ENCODE peak calls at places on chromosomes 4 and X, in six cellular contexts. Y, G, O, D, I and B are unnamed samples.

GRCh38 chr4:83658806-83659205 is 122.9 kb downstream of the GPAT3 start:
- DNase-seq in G (no peak), O (no peak), I (no peak), D (no peak), Y (no peak), B (no peak)

GRCh38 chrX:41009816-41010187 is 75.4 kb upstream of the USP9X start:
- DNase-seq in I (no peak), O (no peak), G (no peak), D (no peak), Y (no peak), B (no peak)

GRCh38 chr4:29423836-29424721 is 1296.1 kb upstream of the PCDH7 start:
- DNase-seq in G (no peak), O (no peak), I (no peak), Y (no peak), D (no peak), B (no peak)

GRCh38 chr4:73007526-73008100 is 61.9 kb downstream of the COX18 start:
- DNase-seq in O (no peak), D (no peak), Y (no peak), I (no peak), G (no peak), B (no peak)

GRCh38 chr4:153467154-153467896 is 1.2 kb downstream of the TMEM131L start:
- DNase-seq in O (peak), D (peak), Y (peak), I (peak), G (peak), B (peak)

GRCh38 chr4:699816-700580 is 5.6 kb upstream of the PCGF3 start:
- DNase-seq in O (no peak), G (no peak), I (no peak), Y (no peak), D (no peak), B (no peak)

GRCh38 chrX:57573754-57574153 is 18.1 kb upstream of the ZXDB start:
- DNase-seq in O (no peak), D (peak), G (no peak), I (no peak), Y (no peak), B (peak)

GRCh38 chr4:163587867-163588266 is 93.4 kb downstream of the TMA16 start:
- DNase-seq in G (no peak), Y (no peak), I (no peak), D (no peak), O (no peak), B (no peak)

GRCh38 chr4:3721627-3722026 is 44.6 kb upstream of the ADRA2C start:
- DNase-seq in D (no peak), O (no peak), I (no peak), G (peak), Y (no peak), B (no peak)

GRCh38 chr4:185426960-185427688 is 1.4 kb upstream of the UFSP2 start:
- DNase-seq in O (no peak), D (no peak), G (no peak), I (no peak), Y (no peak), B (no peak)

GRCh38 chr4:108213308-108213707 is 44.6 kb upstream of the LEF1 start:
- DNase-seq in O (no peak), Y (no peak), I (no peak), G (no peak), D (no peak), B (no peak)

GRCh38 chr4:38664704-38665401 is 854 bp downstream of the KLF3 start:
- DNase-seq in I (peak), G (peak), D (peak), O (no peak), Y (peak), B (peak)

GRCh38 chr4:38663021-38663800 is 788 bp upstream of the KLF3 start:
- DNase-seq in O (no peak), G (no peak), I (peak), Y (no peak), D (peak), B (peak)

GRCh38 chr4:38661371-38661770 is 2.6 kb upstream of the KLF3 start:
- DNase-seq in G (no peak), Y (no peak), D (no peak), I (no peak), O (no peak), B (no peak)

GRCh38 chr4:38665846-38666490 is 2.0 kb downstream of the KLF3 start:
- DNase-seq in Y (no peak), I (no peak), G (no peak), D (no peak), O (no peak), B (peak)

GRCh38 chr4:38663801-38664703 is at the start of gene KLF3:
- DNase-seq in I (peak), D (peak), G (peak), Y (peak), O (peak), B (peak)
- TF ChIP-seq POLR2A in I (peak), D (peak), G (peak), Y (no peak), O (no peak), B (peak)

DNA sequence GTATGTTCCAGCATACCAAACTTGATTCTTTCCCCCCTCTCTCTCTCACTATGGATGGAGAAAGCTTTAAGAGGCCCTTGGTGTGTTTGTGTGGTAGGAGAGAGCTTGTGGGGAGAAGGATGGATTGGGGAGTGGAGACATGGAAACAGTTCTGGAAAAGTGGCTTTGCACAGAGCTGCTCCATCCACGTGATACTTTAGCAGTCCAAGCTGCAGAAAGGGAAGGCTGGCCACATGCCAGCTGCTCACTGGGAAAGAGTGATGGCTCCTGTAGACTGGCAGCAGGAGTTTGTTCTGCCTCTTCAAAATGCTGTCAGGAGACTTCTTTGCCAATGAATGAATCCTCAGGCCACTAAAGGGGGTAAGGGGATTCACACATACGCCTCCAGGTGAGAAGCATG is 21.7 kb upstream of the SEC24B start:
- DNase-seq in Y (peak), O (no peak), G (no peak), D (peak), I (no peak), B (no peak)
- TF ChIP-seq POLR2A in Y (no peak), O (no peak), G (no peak), D (no peak), I (no peak), B (no peak)

GRCh38 chrX:136866337-136867095 is 14.0 kb downstream of the RBMX start:
- DNase-seq in G (no peak), Y (no peak), D (no peak), I (no peak), O (no peak), B (no peak)

GRCh38 chrX:136865270-136866168 is 15.0 kb downstream of the RBMX start:
- DNase-seq in I (no peak), G (no peak), O (no peak), D (no peak), Y (no peak), B (no peak)

GRCh38 chrX:136868283-136869055 is 12.1 kb downstream of the RBMX start:
- DNase-seq in O (no peak), D (no peak), Y (no peak), G (no peak), I (no peak), B (no peak)

GRCh38 chrX:136867096-136867491 is 13.4 kb downstream of the RBMX start:
- DNase-seq in O (no peak), Y (no peak), D (no peak), I (no peak), G (no peak), B (no peak)

DNA sequence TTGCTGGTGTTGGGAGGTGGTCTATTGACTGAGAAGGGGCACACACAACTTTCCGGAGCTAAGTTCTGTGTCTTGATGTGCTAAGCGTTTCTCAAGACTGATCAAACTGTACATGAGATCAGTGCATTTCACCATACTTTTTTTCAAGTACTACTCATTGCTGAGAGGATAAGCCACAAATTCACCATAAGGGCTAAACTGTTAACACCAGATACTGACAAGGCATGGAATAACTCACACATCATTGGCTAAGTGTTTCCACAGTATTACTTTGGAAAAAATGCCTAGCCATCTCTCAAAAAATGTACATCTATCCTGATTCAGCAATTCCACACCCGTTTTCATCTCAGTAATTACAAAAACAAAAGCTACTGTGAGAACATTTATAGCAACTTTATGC is 13.0 kb downstream of the RBMX start:
- DNase-seq in O (no peak), D (no peak), G (no peak), I (no peak), Y (no peak), B (peak)
- TF ChIP-seq POLR2A in O (peak), D (no peak), G (no peak), I (no peak), Y (no peak), B (no peak)

DNA sequence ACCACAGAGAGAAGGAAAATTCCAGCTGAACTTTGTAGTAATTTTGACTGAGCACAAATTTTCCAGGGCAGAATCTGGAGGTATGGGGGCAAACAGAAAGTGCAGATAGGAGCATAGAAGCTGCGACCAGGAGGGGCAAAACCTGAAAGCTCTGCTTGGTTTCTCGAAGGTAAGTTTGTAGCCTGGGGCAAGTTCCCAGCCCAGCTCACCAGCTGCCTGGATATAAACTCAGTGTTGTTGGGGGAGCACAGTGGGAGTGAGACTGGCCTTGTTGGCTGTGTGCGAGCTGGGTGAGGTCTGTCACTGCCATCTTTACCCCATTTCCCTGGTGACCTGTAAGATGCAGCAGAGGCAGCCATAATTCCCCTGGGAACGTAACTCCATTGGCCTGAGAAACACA is 213.5 kb upstream of the POF1B start:
- DNase-seq in G (no peak), I (no peak), O (no peak), Y (no peak), D (no peak), B (no peak)
- TF ChIP-seq POLR2A in G (no peak), I (no peak), O (no peak), Y (no peak), D (no peak), B (no peak)

GRCh38 chrX:7149421-7149820 is 1.5 kb upstream of the PUDP start:
- DNase-seq in Y (no peak), O (no peak), G (no peak), D (no peak), I (no peak), B (no peak)

GRCh38 chrX:7146026-7146702 is 1.3 kb upstream of the STS start:
- DNase-seq in Y (no peak), G (no peak), D (no peak), O (no peak), I (no peak), B (peak)

GRCh38 chrX:7147431-7147977 is at the start of gene STS:
- DNase-seq in O (no peak), I (peak), D (peak), Y (peak), G (peak), B (no peak)

GRCh38 chrX:7146703-7147430 is 645 bp upstream of the STS start:
- DNase-seq in D (peak), O (peak), G (no peak), Y (no peak), I (no peak), B (peak)

DNA sequence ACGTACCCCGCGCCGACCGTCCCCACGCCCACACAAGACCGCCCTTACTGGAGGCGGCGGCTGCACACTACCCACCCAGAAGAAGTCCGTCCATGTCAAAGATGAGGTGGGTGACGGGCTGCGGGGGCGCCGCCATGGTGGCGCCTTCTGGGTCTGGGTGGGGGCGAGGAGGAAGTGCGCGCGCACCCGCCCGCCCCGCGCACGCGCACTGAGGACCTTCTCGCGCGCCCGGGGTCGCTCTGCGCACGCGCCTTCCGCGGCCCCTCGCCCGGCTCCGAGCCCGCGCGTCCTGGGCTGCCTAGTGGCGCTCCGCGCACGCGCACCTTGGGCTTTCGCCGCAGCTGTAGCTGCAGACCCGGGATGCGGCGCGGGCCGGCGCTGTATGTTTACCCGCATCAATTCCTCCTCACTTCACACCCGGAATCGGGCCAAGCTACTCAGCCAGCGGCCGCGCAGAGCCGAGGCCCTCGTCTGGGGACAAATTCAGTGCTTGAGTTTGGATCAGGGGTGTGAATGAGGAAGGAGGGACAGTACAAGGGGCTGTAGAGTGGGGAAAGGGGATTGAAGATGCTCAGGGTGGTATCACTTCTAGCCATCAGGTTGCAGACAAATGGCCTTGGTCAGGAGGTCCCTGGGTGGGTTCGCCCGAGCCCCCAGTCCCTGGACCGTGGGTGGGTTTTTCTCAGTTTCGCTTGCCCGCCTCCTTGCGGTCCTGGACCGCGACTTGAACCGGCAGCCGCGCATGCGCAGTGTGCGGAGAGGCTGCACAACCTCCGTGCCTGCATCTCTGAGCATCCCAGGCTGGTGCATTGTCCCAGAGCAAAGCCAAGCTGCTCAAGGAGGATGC is at the start of gene PUDP:
- DNase-seq in O (peak), D (peak), G (peak), I (peak), Y (peak), B (peak)
- TF ChIP-seq POLR2A in O (peak), D (peak), G (no peak), I (peak), Y (no peak), B (peak)

GRCh38 chr4:165207431-165208321 is at the start of gene KLHL2:
- DNase-seq in O (peak), G (peak), D (peak), I (peak), Y (peak), B (peak)
- TF ChIP-seq POLR2A in O (no peak), G (peak), D (peak), I (no peak), Y (no peak), B (peak)